ENCODE peak calls at places on chromosome 13, in four cellular contexts. G, W, U and N are unnamed samples.

GRCh38 chr13:36601186-36601585 is 72.6 kb upstream of the SERTM1 start:
- DNase-seq in G (no peak), W (no peak), U (no peak), N (no peak)

GRCh38 chr13:96025283-96025682 is 27.9 kb downstream of the UGGT2 start:
- DNase-seq in G (no peak), W (no peak), U (peak; percentile 21), N (no peak)

GRCh38 chr13:20369886-20370361 is 137.8 kb upstream of the GJB6 start:
- DNase-seq in G (no peak), W (no peak), U (no peak), N (no peak)

GRCh38 chr13:73110814-73111213 is 52.0 kb downstream of the KLF5 start:
- DNase-seq in G (no peak), W (no peak), U (no peak), N (no peak)

GRCh38 chr13:35471466-35472307 is 4.8 kb downstream of the MAB21L1 start:
- DNase-seq in G (no peak), W (no peak), U (peak; percentile 73), N (no peak)

GRCh38 chr13:23695711-23696512 is 125.7 kb downstream of the TNFRSF19 start:
- DNase-seq in G (no peak), W (peak; percentile 8), U (no peak), N (no peak)

GRCh38 chr13:38430761-38431160 is 81.1 kb downstream of the UFM1 start:
- DNase-seq in G (no peak), W (no peak), U (no peak), N (no peak)

GRCh38 chr13:19169991-19170390 is 11.6 kb downstream of the TUBA3C start:
- DNase-seq in G (no peak), W (no peak), U (no peak), N (no peak)

GRCh38 chr13:105936816-105937215 is 598.6 kb downstream of the EFNB2 start:
- DNase-seq in G (no peak), W (no peak), U (no peak), N (no peak)

GRCh38 chr13:20489185-20489820 is 36.4 kb downstream of the CRYL1 start:
- DNase-seq in G (no peak), W (peak; percentile 55), U (no peak), N (no peak)

GRCh38 chr13:41007359-41008118 is 11.6 kb downstream of the ELF1 start:
- DNase-seq in G (no peak), W (peak; percentile 75), U (peak; percentile 19), N (no peak)

GRCh38 chr13:46211116-46211515 is 612 bp upstream of the LRRC63 start:
- DNase-seq in G (no peak), W (no peak), U (peak; percentile 1), N (no peak)

GRCh38 chr13:35793823-35794222 is 317.3 kb upstream of the MAB21L1 start:
- DNase-seq in G (no peak), W (no peak), U (no peak), N (no peak)

GRCh38 chr13:30872685-30873443 is 33.2 kb upstream of the MEDAG start:
- DNase-seq in G (no peak), W (no peak), U (peak; percentile 87), N (no peak)

GRCh38 chr13:36858285-36858684 is 39.3 kb downstream of the RFXAP start:
- DNase-seq in G (no peak), W (peak; percentile 82), U (peak; percentile 53), N (no peak)

GRCh38 chr13:25977216-25977615 is 74.6 kb downstream of the SHISA2 start:
- DNase-seq in G (no peak), W (no peak), U (no peak), N (peak; percentile 93)

GRCh38 chr13:38372818-38373217 is 23.2 kb downstream of the UFM1 start:
- DNase-seq in G (no peak), W (no peak), U (no peak), N (no peak)

GRCh38 chr13:85798999-85799646 is at the start of gene SLITRK6:
- DNase-seq in G (no peak), W (no peak), U (peak; percentile 48), N (peak; percentile 48)

GRCh38 chr13:33752631-33753030 is 65.3 kb upstream of the RFC3 start:
- DNase-seq in G (no peak), W (no peak), U (no peak), N (no peak)

GRCh38 chr13:95139186-95139585 is 162.1 kb downstream of the ABCC4 start:
- DNase-seq in G (no peak), W (no peak), U (no peak), N (no peak)

GRCh38 chr13:75645141-75645540 is 9.0 kb downstream of the LMO7 start:
- DNase-seq in G (no peak), W (no peak), U (no peak), N (no peak)

GRCh38 chr13:48993150-48993549 is 17.4 kb downstream of the FNDC3A start:
- DNase-seq in G (no peak), W (no peak), U (no peak), N (no peak)

GRCh38 chr13:99384468-99384867 is 77.3 kb upstream of the GPR183 start:
- DNase-seq in G (no peak), W (no peak), U (no peak), N (no peak)

GRCh38 chr13:29959621-29960020 is 109.2 kb upstream of the UBL3 start:
- DNase-seq in G (no peak), W (no peak), U (no peak), N (no peak)

GRCh38 chr13:25778808-25779207 is 273.0 kb downstream of the SHISA2 start:
- DNase-seq in G (no peak), W (peak; percentile 39), U (no peak), N (no peak)

GRCh38 chr13:43880451-43880850 is 747 bp downstream of the LACC1 start:
- DNase-seq in G (no peak), W (peak; percentile 22), U (no peak), N (no peak)

GRCh38 chr13:39888865-39889810 is 233.7 kb downstream of the COG6 start:
- DNase-seq in G (no peak), W (no peak), U (peak; percentile 25), N (no peak)

GRCh38 chr13:77800219-77800618 is 102.7 kb downstream of the SLAIN1 start:
- DNase-seq in G (no peak), W (no peak), U (no peak), N (no peak)

GRCh38 chr13:99357149-99357596 is 50.0 kb upstream of the GPR183 start:
- DNase-seq in G (no peak), W (no peak), U (peak; percentile 80), N (no peak)

GRCh38 chr13:99960663-99961440 is 10.7 kb downstream of the ZIC5 start:
- DNase-seq in G (no peak), W (no peak), U (no peak), N (no peak)